ENCODE peak calls at places on chromosomes 5 and 9, in five cellular contexts. K is LoVo, M is fibroblast of the conjunctiva, N is HepG2, E is NCI-H345. X is an unnamed sample.

GRCh38 chr5:39541920-39542319 is 117.1 kb upstream of the DAB2 start:
- DNase-seq in M (no peak), K (no peak), N (no peak), E (no peak), X (no peak)

GRCh38 chr9:79312686-79313421 is 258.9 kb upstream of the TLE4 start:
- DNase-seq in E (no peak), N (no peak), K (no peak), M (no peak), X (no peak)

GRCh38 chr5:120454094-120454798 is 9.9 kb upstream of the PRR16 start:
- DNase-seq in N (no peak), K (no peak), M (peak; percentile 80), E (no peak), X (no peak)

GRCh38 chr9:97315550-97315949 is 8.1 kb downstream of the CCDC180 start:
- DNase-seq in E (no peak), K (no peak), M (no peak), N (no peak), X (peak; percentile 58)

GRCh38 chr9:81379655-81380054 is 309.7 kb downstream of the TLE1 start:
- DNase-seq in K (no peak), E (no peak), N (no peak), M (no peak), X (no peak)

GRCh38 chr5:112419596-112420110 is 576 bp upstream of the EPB41L4A start:
- DNase-seq in N (no peak), E (peak; percentile 34), M (no peak), K (peak; percentile 65), X (peak; percentile 76)

GRCh38 chr5:172929371-172929838 is 29.8 kb upstream of the RPL26L1 start:
- DNase-seq in M (no peak), K (no peak), E (no peak), N (no peak), X (no peak)

GRCh38 chr5:138504799-138505198 is 38.2 kb downstream of the ETF1 start:
- DNase-seq in E (peak; percentile 28), K (no peak), M (no peak), N (no peak), X (no peak)

GRCh38 chr9:128636024-128636390 is 20.6 kb downstream of the DYNC2I2 start:
- DNase-seq in M (no peak), K (peak; percentile 85), E (no peak), N (peak; percentile 81), X (peak; percentile 77)

GRCh38 chr5:32769711-32770110 is 58.6 kb downstream of the NPR3 start:
- DNase-seq in M (no peak), E (no peak), K (no peak), N (no peak), X (no peak)

GRCh38 chr5:96146675-96147074 is 185.0 kb upstream of the ELL2 start:
- DNase-seq in E (no peak), N (no peak), K (no peak), M (peak; percentile 44), X (peak; percentile 13)

GRCh38 chr9:126719677-126720435 is 85.0 kb upstream of the ZBTB43 start:
- DNase-seq in K (no peak), N (peak; percentile 55), M (no peak), E (peak; percentile 66), X (peak; percentile 83)

GRCh38 chr9:133787749-133788015 is 49.5 kb upstream of the SARDH start:
- DNase-seq in N (no peak), M (no peak), E (no peak), K (no peak), X (peak; percentile 42)

GRCh38 chr5:135153259-135153658 is 119.2 kb upstream of the PITX1 start:
- DNase-seq in K (no peak), M (no peak), N (no peak), E (no peak), X (no peak)

GRCh38 chr5:107873877-107874276 is 203.1 kb upstream of the EFNA5 start:
- DNase-seq in E (peak; percentile 5), N (no peak), K (no peak), M (no peak), X (no peak)

GRCh38 chr5:148465381-148466290 is 81.9 kb downstream of the FBXO38 start:
- DNase-seq in N (no peak), K (no peak), M (no peak), E (no peak), X (no peak)

GRCh38 chr9:88197016-88197415 is 58.7 kb upstream of the SPATA31C2 start:
- DNase-seq in M (no peak), N (no peak), K (no peak), E (no peak), X (peak; percentile 35)

GRCh38 chr5:7926296-7926695 is 57.3 kb downstream of the MTRR start:
- DNase-seq in M (peak; percentile 10), K (no peak), N (no peak), E (no peak), X (peak; percentile 9)

GRCh38 chr5:177109810-177110209 is 23.1 kb downstream of the FGFR4 start:
- DNase-seq in K (no peak), M (no peak), N (no peak), E (no peak), X (peak; percentile 62)